ENCODE peak calls at places on chromosomes 13 and 19, in ten cellular contexts. U is epithelial cell of esophagus, H is pancreas, E is PC-3, P is tibial nerve, A is suprapubic skin, G is left ventricle myocardium inferior, F is cardiac muscle cell, R is coronary artery, O is fibroblast of the aortic adventitia. Z is an unnamed sample.
A peak's percentile ranks its signal among the peaks of the same experiment; 100 is the strongest.

GRCh38 chr13:34320084-34320483 is 502.1 kb downstream of the RFC3 start:
- DNase-seq in E (no peak), U (no peak), P (no peak), G (no peak), H (no peak), F (no peak), A (no peak), O (no peak), R (no peak), Z (no peak)

GRCh38 chr13:41065098-41065497 is 3.8 kb downstream of the WBP4 start:
- DNase-seq in A (no peak), G (no peak), R (no peak), P (no peak), U (no peak), E (no peak), O (peak; percentile 83), F (peak; percentile 65), H (no peak), Z (peak; percentile 44)

GRCh38 chr19:45385392-45386221 is 15.2 kb upstream of the ERCC2 start:
- DNase-seq in U (no peak), A (no peak), O (no peak), F (no peak), H (no peak), P (no peak), G (no peak), R (no peak), E (no peak), Z (no peak)

GRCh38 chr19:17473041-17473440 is 2.7 kb downstream of the SLC27A1 start:
- DNase-seq in F (peak; percentile 82), P (no peak), U (peak; percentile 74), O (peak; percentile 70), G (no peak), R (no peak), H (no peak), E (peak; percentile 58), A (no peak), Z (peak; percentile 73)

GRCh38 chr19:56477429-56478338 is 539 bp upstream of the ZNF667 start:
- DNase-seq in P (peak; percentile 78), G (peak; percentile 93), H (peak; percentile 84), U (peak; percentile 96), E (peak; percentile 86), O (peak; percentile 89), R (peak; percentile 94), F (peak; percentile 95), A (peak; percentile 91), Z (peak; percentile 54)

GRCh38 chr19:37977992-37978391 is 71.0 kb downstream of the SIPA1L3 start:
- DNase-seq in F (peak; percentile 57), H (no peak), U (peak; percentile 61), G (no peak), P (no peak), E (no peak), R (no peak), O (peak; percentile 62), A (no peak), Z (no peak)

GRCh38 chr19:29971002-29971401 is 29.0 kb downstream of the URI1 start:
- DNase-seq in O (no peak), P (no peak), U (no peak), H (no peak), R (no peak), A (no peak), F (no peak), G (no peak), E (no peak), Z (no peak)

GRCh38 chr19:2051771-2052704 is 994 bp upstream of the MKNK2 start:
- DNase-seq in E (no peak), P (no peak), U (peak; percentile 71), O (peak; percentile 54), G (peak; percentile 72), F (peak; percentile 77), H (peak; percentile 79), R (no peak), A (peak; percentile 83), Z (no peak)

GRCh38 chr19:33402421-33403220 is 29.1 kb downstream of the CEBPG start:
- DNase-seq in O (no peak), R (no peak), A (no peak), E (no peak), G (no peak), H (peak; percentile 39), F (no peak), U (peak; percentile 21), P (no peak), Z (no peak)
- TF ChIP-seq CTCF in O (no peak), R (no peak), A (no peak), E (peak; percentile 38), G (peak; percentile 25), H (no peak), F (no peak), U (peak; percentile 36), P (no peak), Z (peak; percentile 2)

GRCh38 chr19:36773223-36773579 is 594 bp upstream of the ZNF850 start:
- DNase-seq in H (no peak), G (no peak), O (no peak), E (no peak), R (no peak), U (no peak), F (no peak), P (no peak), A (no peak), Z (no peak)

GRCh38 chr19:36772341-36773222 is at the start of gene ZNF850:
- DNase-seq in R (peak; percentile 95), A (peak; percentile 97), U (peak; percentile 96), G (peak; percentile 95), F (peak; percentile 97), E (peak; percentile 85), O (peak; percentile 96), H (peak; percentile 93), P (peak; percentile 96), Z (peak; percentile 81)

GRCh38 chr19:36771275-36772231 is 1.1 kb downstream of the ZNF850 start:
- DNase-seq in G (peak; percentile 70), A (no peak), P (peak; percentile 36), E (peak; percentile 11), R (peak; percentile 77), F (peak; percentile 97), U (peak; percentile 83), H (peak; percentile 57), O (peak; percentile 85), Z (peak; percentile 3)

DNA sequence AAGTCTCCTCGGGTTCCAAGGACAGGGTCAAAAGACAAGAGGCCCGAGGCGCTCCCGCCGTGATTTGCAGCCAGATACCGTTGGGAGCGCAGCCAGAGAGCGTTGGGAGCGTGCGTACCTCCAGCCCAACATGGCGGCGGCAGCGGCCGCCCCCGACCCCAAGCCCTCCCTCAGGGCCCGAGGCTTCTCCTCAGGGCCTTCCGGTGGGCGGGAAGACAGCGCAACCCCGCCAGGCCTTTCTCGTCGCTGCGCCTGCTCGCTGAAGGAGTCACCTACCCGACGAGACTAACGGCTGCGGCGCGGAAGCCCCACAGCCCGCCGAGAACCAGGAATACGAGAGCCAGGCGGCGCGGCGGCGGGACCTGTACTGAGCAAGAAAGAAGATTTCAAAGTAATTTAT is 3.2 kb upstream of the ZNF850 start:
- DNase-seq in E (no peak), U (no peak), G (peak; percentile 33), R (no peak), P (no peak), A (no peak), F (peak; percentile 41), H (peak; percentile 36), O (no peak), Z (no peak)
- H3K4me3 ChIP-seq in E (no peak overlapping the region), U (peak overlapping the region; percentile 25), G (peak overlapping the region; percentile 55), R (peak overlapping the region; percentile 61), P (no peak overlapping the region), A (peak overlapping the region; percentile 41), F (no peak overlapping the region), H (peak overlapping the region; percentile 14), O (no peak overlapping the region), Z (no peak overlapping the region)

GRCh38 chr19:46782355-46783019 is 5.9 kb downstream of the SLC1A5 start:
- DNase-seq in E (no peak), R (no peak), F (no peak), O (no peak), G (no peak), U (no peak), P (no peak), H (no peak), A (no peak), Z (no peak)

GRCh38 chr19:46785054-46785979 is 3.1 kb downstream of the SLC1A5 start:
- DNase-seq in E (no peak), P (no peak), U (peak; percentile 14), O (peak; percentile 56), G (no peak), R (no peak), F (peak; percentile 21), H (no peak), A (no peak), Z (no peak)

GRCh38 chr19:46783670-46784069 is 4.7 kb downstream of the SLC1A5 start:
- DNase-seq in F (no peak), O (no peak), H (peak; percentile 36), A (no peak), R (no peak), U (no peak), P (no peak), E (no peak), G (no peak), Z (no peak)

GRCh38 chr19:46785980-46786235 is 2.5 kb downstream of the SLC1A5 start:
- DNase-seq in H (no peak), A (no peak), P (no peak), E (no peak), U (no peak), R (no peak), O (no peak), G (no peak), F (no peak), Z (no peak)

DNA sequence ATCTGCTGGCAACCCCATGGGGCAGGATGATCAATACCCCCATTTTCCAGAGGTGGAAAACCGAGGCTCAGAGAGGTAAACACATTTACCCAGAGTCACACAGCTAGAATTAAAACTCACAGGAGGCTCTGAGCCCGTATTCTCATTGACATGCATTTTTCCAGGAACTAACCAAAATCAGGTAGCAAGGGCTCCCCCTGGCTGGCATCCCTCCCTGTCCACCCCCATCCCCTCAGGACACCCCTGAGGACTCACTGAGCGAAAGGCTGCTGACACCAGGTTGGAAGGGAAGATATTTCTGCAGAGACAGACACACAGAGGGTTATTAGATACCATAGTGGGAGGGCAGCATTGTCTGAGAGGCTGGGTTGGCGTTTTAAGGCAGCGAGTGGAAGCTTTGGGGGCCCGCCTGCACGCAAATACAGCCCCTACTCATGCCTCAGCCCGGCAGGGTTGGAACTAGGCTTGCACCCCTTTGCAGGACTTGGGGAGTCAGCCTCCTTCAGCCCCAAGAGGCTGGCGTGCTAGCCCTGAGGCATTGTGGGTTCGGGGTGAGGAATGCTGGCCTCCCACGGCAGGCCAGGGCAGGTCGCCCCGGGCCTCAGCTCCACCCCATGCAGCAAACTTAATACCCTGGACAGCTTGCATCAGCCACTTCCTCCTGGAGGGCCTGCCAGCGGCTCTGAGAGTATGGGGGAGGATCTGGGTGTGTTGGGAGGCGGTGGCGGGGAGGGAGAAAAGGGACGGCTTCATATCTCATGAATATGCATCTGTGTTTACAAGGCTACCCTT is 3.9 kb downstream of the SLC1A5 start:
- DNase-seq in R (peak; percentile 79), P (peak; percentile 62), A (peak; percentile 85), H (peak; percentile 68), F (peak; percentile 95), G (peak; percentile 69), E (peak; percentile 80), U (peak; percentile 96), O (peak; percentile 97), Z (no peak)
- TF ChIP-seq CTCF in R (no peak), P (peak; percentile 37), A (no peak), H (no peak), F (peak; percentile 38), G (peak; percentile 20), E (peak; percentile 45), U (peak; percentile 36), O (peak; percentile 46), Z (peak; percentile 35)

GRCh38 chr13:25943666-25944065 is 108.2 kb downstream of the SHISA2 start:
- DNase-seq in P (no peak), U (peak; percentile 51), E (no peak), H (no peak), R (no peak), A (no peak), F (peak; percentile 67), G (no peak), O (no peak), Z (no peak)
- H3K4me3 ChIP-seq in P (no peak overlapping the region), U (no peak overlapping the region), E (no peak overlapping the region), H (no peak overlapping the region), R (no peak overlapping the region), A (no peak overlapping the region), F (no peak overlapping the region), G (no peak overlapping the region), O (no peak overlapping the region), Z (no peak overlapping the region)

Z was measured in HFF-Myc.